ENCODE peak calls at places on chromosomes 2 and 18, in four cellular contexts. U, G, X and F are unnamed samples.

GRCh38 chr2:157194097-157194688 is 63.3 kb upstream of the GALNT5 start:
- DNase-seq in U (peak; percentile 23), G (peak; percentile 72), X (peak; percentile 20), F (peak; percentile 5)

GRCh38 chr2:37315364-37315763 is 9.3 kb downstream of the PRKD3 start:
- DNase-seq in U (no peak), G (no peak), X (no peak), F (no peak)

GRCh38 chr2:130341562-130342019 is 1.1 kb upstream of the IMP4 start:
- DNase-seq in U (no peak), G (no peak), X (peak; percentile 23), F (no peak)

GRCh38 chr2:106965611-106966010 is 79.6 kb upstream of the ST6GAL2 start:
- DNase-seq in U (no peak), G (no peak), X (no peak), F (no peak)

GRCh38 chr2:240466579-240467148 is 31.2 kb downstream of the GPC1 start:
- DNase-seq in U (no peak), G (no peak), X (no peak), F (no peak)

GRCh38 chr2:200812122-200813022 is 662 bp downstream of the BZW1 start:
- DNase-seq in U (no peak), G (peak; percentile 49), X (peak; percentile 53), F (no peak)

GRCh38 chr2:103249462-103249861 is 487.6 kb downstream of the TMEM182 start:
- DNase-seq in U (no peak), G (no peak), X (no peak), F (no peak)

GRCh38 chr18:9354256-9354655 is 19.7 kb downstream of the TWSG1 start:
- DNase-seq in U (no peak), G (peak; percentile 45), X (no peak), F (no peak)

GRCh38 chr18:79903787-79904356 is 47.6 kb downstream of the SLC66A2 start:
- DNase-seq in U (no peak), G (no peak), X (no peak), F (no peak)

GRCh38 chr2:119259296-119259860 is 35.7 kb downstream of the STEAP3 start:
- DNase-seq in U (no peak), G (no peak), X (no peak), F (no peak)

GRCh38 chr2:199471443-199472057 is 13.8 kb upstream of the SATB2 start:
- DNase-seq in U (no peak), G (peak; percentile 45), X (no peak), F (no peak)

GRCh38 chr18:304887-305529 is 37.2 kb upstream of the THOC1 start:
- DNase-seq in U (no peak), G (no peak), X (no peak), F (no peak)

GRCh38 chr2:54673501-54673998 is 49.9 kb upstream of the EML6 start:
- DNase-seq in U (no peak), G (no peak), X (no peak), F (no peak)

GRCh38 chr2:100623921-100624320 is 61.1 kb downstream of the PDCL3 start:
- DNase-seq in U (no peak), G (no peak), X (no peak), F (no peak)

GRCh38 chr2:220277445-220277960 is 650.1 kb downstream of the SLC4A3 start:
- DNase-seq in U (no peak), G (peak; percentile 89), X (peak; percentile 71), F (no peak)

GRCh38 chr2:70697603-70698383 is 70.2 kb downstream of the ADD2 start:
- DNase-seq in U (no peak), G (no peak), X (no peak), F (no peak)

DNA sequence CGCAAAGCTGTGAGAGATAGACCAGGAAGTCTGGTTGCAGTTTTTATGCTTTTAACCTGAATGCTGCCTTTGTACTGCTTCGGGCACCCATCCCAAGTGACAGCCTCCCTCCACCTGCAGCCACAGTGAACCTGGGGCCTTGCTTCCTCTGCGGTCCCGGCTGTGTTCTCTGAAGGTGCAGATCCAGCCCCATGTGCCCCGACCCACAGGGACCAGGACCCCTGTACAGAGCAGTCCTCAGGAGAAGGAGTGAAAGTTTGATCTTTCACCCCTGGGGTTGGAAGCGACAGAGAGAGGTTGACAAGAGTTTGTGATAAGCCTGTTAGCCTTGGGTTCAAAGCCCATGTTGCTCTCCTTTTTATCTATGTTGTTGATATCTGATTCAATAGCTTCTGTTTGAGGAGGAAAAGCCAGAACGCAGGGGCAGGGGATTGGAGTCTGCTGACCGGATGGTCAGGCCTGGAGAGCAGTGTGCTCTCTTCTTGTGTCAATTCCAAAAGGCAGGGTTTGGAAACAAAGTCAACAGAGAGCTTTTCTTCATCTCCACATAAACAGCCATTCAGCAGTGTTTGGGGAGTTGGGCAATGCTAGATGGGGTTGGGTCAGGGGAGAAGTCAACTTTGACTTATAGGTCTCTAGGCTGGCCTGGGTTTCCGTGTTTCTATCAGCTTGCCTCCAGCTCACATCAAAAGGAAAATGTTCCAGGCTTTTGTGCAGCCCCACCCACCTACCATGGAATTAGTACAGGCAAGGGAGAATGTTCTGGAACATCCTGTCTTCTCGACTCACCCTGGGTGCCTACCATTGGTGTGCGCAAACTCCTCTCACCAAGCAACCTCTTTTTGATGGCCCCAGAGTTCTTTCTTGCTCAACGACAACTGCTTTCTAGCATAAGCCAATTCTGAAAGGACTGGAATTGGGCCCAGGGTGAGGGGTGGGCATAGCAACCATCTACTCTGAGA is 214.9 kb downstream of the ALPK2 start:
- DNase-seq in U (no peak), G (no peak), X (no peak), F (no peak)
- H3K4me3 ChIP-seq in U (no peak overlapping the region), G (no peak overlapping the region), X (no peak overlapping the region), F (no peak overlapping the region)

DNA sequence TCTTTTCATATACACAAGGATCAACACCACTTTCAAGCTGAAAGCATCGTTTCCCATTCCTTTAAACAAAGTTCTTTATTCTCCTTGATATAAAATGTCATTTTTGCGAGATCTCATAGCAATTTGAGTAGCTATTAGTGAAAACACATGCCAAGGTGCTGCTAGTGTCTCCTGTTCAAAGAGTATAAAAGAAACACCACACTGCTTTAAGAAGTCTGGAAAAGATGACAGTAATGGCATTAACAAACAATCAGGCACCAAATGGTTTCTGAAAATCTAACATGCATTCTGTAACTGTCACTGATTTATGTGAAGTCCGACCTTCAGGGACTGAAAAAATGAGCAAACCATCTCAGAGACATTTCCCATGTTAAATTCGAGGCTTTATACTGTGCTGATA is 2.4 kb downstream of the CCBE1 start:
- DNase-seq in U (no peak), G (no peak), X (no peak), F (no peak)
- H3K27ac ChIP-seq in U (no peak overlapping the region), G (no peak overlapping the region), X (no peak overlapping the region), F (no peak overlapping the region)

GRCh38 chr2:218984239-218985020 is 554 bp downstream of the FEV start:
- DNase-seq in U (no peak), G (no peak), X (no peak), F (no peak)

GRCh38 chr2:218983971-218984238 is 1.1 kb downstream of the FEV start:
- DNase-seq in U (no peak), G (no peak), X (no peak), F (no peak)

GRCh38 chr2:218985021-218985324 is at the start of gene FEV:
- DNase-seq in U (no peak), G (no peak), X (no peak), F (no peak)

GRCh38 chr2:218986148-218986761 is 1.3 kb upstream of the FEV start:
- DNase-seq in U (no peak), G (no peak), X (no peak), F (no peak)

GRCh38 chr2:218985325-218986091 is 524 bp upstream of the FEV start:
- DNase-seq in U (no peak), G (no peak), X (no peak), F (no peak)
- H3K4me3 ChIP-seq in U (no peak overlapping the region), G (no peak overlapping the region), X (peak overlapping the region; percentile 24), F (no peak overlapping the region)

GRCh38 chr2:61178603-61179545 is 16.9 kb downstream of the C2orf74 start:
- DNase-seq in U (no peak), G (peak; percentile 61), X (no peak), F (no peak)
- H3K27ac ChIP-seq in U (peak overlapping the region; percentile 95), G (peak overlapping the region; percentile 38), X (no peak overlapping the region), F (no peak overlapping the region)

DNA sequence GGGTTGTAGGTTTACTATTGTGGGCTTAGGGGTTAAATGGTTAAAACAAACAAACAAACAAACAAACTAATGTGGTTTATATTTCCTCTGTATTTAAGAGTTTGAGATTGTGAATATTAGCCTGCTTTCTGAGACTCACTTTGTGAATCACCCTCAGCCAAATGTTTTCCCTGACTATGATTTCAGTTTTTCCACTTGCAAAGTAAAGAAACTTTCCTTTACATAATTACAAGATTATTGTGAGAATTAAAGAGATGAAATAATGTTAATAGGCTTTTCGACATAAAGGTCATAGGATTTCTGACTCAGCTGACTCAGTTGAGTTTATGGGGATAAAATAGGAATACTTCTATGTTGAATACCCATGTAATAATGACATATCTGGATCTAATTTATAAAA is 2.9 kb downstream of the GULP1 start:
- DNase-seq in U (no peak), G (peak; percentile 24), X (no peak), F (no peak)
- H3K4me3 ChIP-seq in U (no peak overlapping the region), G (no peak overlapping the region), X (peak overlapping the region; percentile 84), F (peak overlapping the region; percentile 84)

GRCh38 chr2:160261731-160262130 is 61.7 kb upstream of the ITGB6 start:
- DNase-seq in U (no peak), G (no peak), X (no peak), F (no peak)
- H3K27ac ChIP-seq in U (no peak overlapping the region), G (no peak overlapping the region), X (no peak overlapping the region), F (no peak overlapping the region)

GRCh38 chr2:27014771-27015433 is 17.9 kb upstream of the TMEM214 start:
- DNase-seq in U (no peak), G (no peak), X (no peak), F (no peak)

GRCh38 chr2:27018142-27018541 is 14.6 kb upstream of the TMEM214 start:
- DNase-seq in U (no peak), G (no peak), X (no peak), F (no peak)

GRCh38 chr2:27019459-27020336 is 13.1 kb upstream of the TMEM214 start:
- DNase-seq in U (no peak), G (no peak), X (no peak), F (no peak)

GRCh38 chr2:27013738-27014137 is 19.0 kb upstream of the TMEM214 start:
- DNase-seq in U (no peak), G (no peak), X (no peak), F (no peak)

GRCh38 chr2:27016801-27017325 is 15.9 kb upstream of the TMEM214 start:
- DNase-seq in U (peak; percentile 10), G (peak; percentile 77), X (peak; percentile 81), F (peak; percentile 63)
- H3K4me3 ChIP-seq in U (no peak overlapping the region), G (no peak overlapping the region), X (no peak overlapping the region), F (no peak overlapping the region)